ENCODE peak calls at places on chromosomes 1 and 21, in four cellular contexts. One of them, this sample, is unnamed.

GRCh38 chr1:201566933-201567801 is 28.2 kb downstream of the NAV1 start:
- DNase-seq in heart left ventricle: no peak
- DNase-seq in hippocampal formation: no peak
- DNase-seq in activated T-helper 1 cell treated with Interleukin-2 at 50 U/mL for 16 hours: no peak
- DNase-seq in this sample: no peak

GRCh38 chr1:20735581-20736111 is 3.1 kb upstream of the SH2D5 start:
- DNase-seq in hippocampal formation: no peak
- DNase-seq in activated T-helper 1 cell treated with Interleukin-2 at 50 U/mL for 16 hours: no peak
- DNase-seq in heart left ventricle: no peak
- DNase-seq in this sample: no peak

GRCh38 chr1:214414691-214415090 is 133.7 kb downstream of the SMYD2 start:
- DNase-seq in activated T-helper 1 cell treated with Interleukin-2 at 50 U/mL for 16 hours: no peak
- DNase-seq in heart left ventricle: no peak
- DNase-seq in hippocampal formation: no peak
- DNase-seq in this sample: no peak

GRCh38 chr21:34771512-34772028 is 102.8 kb downstream of the CLIC6 start:
- DNase-seq in activated T-helper 1 cell treated with Interleukin-2 at 50 U/mL for 16 hours: no peak
- DNase-seq in heart left ventricle: no peak
- DNase-seq in hippocampal formation: no peak
- DNase-seq in this sample: no peak

GRCh38 chr1:222042120-222042519 is 300.2 kb upstream of the DUSP10 start:
- DNase-seq in activated T-helper 1 cell treated with Interleukin-2 at 50 U/mL for 16 hours: no peak
- DNase-seq in heart left ventricle: no peak
- DNase-seq in hippocampal formation: no peak
- DNase-seq in this sample: no peak

GRCh38 chr1:205477759-205478247 is 22.0 kb upstream of the BLACAT1 start:
- DNase-seq in activated T-helper 1 cell treated with Interleukin-2 at 50 U/mL for 16 hours: no peak
- DNase-seq in hippocampal formation: no peak
- DNase-seq in heart left ventricle: peak; percentile 42
- DNase-seq in this sample: no peak

GRCh38 chr1:18555036-18555435 is 74.3 kb downstream of the KLHDC7A start:
- DNase-seq in heart left ventricle: no peak
- DNase-seq in activated T-helper 1 cell treated with Interleukin-2 at 50 U/mL for 16 hours: no peak
- DNase-seq in hippocampal formation: no peak
- DNase-seq in this sample: no peak

GRCh38 chr1:81800741-81801031 is at the start of gene ADGRL2:
- DNase-seq in heart left ventricle: peak; percentile 67
- DNase-seq in activated T-helper 1 cell treated with Interleukin-2 at 50 U/mL for 16 hours: no peak
- DNase-seq in hippocampal formation: no peak
- DNase-seq in this sample: no peak

GRCh38 chr1:99230695-99231094 is 33.6 kb upstream of the PLPPR4 start:
- DNase-seq in hippocampal formation: no peak
- DNase-seq in heart left ventricle: no peak
- DNase-seq in activated T-helper 1 cell treated with Interleukin-2 at 50 U/mL for 16 hours: no peak
- DNase-seq in this sample: no peak

GRCh38 chr1:64212023-64212422 is 8.6 kb downstream of the UBE2U start:
- DNase-seq in heart left ventricle: no peak
- DNase-seq in hippocampal formation: no peak
- DNase-seq in activated T-helper 1 cell treated with Interleukin-2 at 50 U/mL for 16 hours: no peak
- DNase-seq in this sample: no peak

GRCh38 chr1:187091666-187092065 is 262.9 kb downstream of the PLA2G4A start:
- DNase-seq in activated T-helper 1 cell treated with Interleukin-2 at 50 U/mL for 16 hours: no peak
- DNase-seq in heart left ventricle: no peak
- DNase-seq in hippocampal formation: no peak
- DNase-seq in this sample: no peak

GRCh38 chr1:207020709-207021107 is 11.8 kb downstream of the C1orf116 start:
- DNase-seq in hippocampal formation: no peak
- DNase-seq in activated T-helper 1 cell treated with Interleukin-2 at 50 U/mL for 16 hours: no peak
- DNase-seq in heart left ventricle: no peak
- DNase-seq in this sample: no peak

GRCh38 chr1:160291248-160292220 is 6.6 kb upstream of the PEX19 start:
- DNase-seq in hippocampal formation: peak; percentile 48
- DNase-seq in heart left ventricle: peak; percentile 44
- DNase-seq in activated T-helper 1 cell treated with Interleukin-2 at 50 U/mL for 16 hours: peak; percentile 32
- DNase-seq in this sample: peak; percentile 54

GRCh38 chr1:65948609-65949229 is 156.0 kb downstream of the PDE4B start:
- DNase-seq in heart left ventricle: no peak
- DNase-seq in hippocampal formation: no peak
- DNase-seq in activated T-helper 1 cell treated with Interleukin-2 at 50 U/mL for 16 hours: no peak
- DNase-seq in this sample: no peak

GRCh38 chr1:40989066-40989465 is 9.6 kb downstream of the CTPS1 start:
- DNase-seq in activated T-helper 1 cell treated with Interleukin-2 at 50 U/mL for 16 hours: no peak
- DNase-seq in hippocampal formation: no peak
- DNase-seq in heart left ventricle: no peak
- DNase-seq in this sample: no peak

GRCh38 chr1:35298464-35298863 is 30.0 kb downstream of the ZMYM4 start:
- DNase-seq in heart left ventricle: peak; percentile 24
- DNase-seq in activated T-helper 1 cell treated with Interleukin-2 at 50 U/mL for 16 hours: no peak
- DNase-seq in hippocampal formation: no peak
- DNase-seq in this sample: no peak

GRCh38 chr1:160429702-160430535 is 29.6 kb downstream of the VANGL2 start:
- DNase-seq in hippocampal formation: no peak
- DNase-seq in heart left ventricle: no peak
- DNase-seq in activated T-helper 1 cell treated with Interleukin-2 at 50 U/mL for 16 hours: no peak
- DNase-seq in this sample: no peak

GRCh38 chr1:233140519-233140918 is 155.0 kb downstream of the PCNX2 start:
- DNase-seq in heart left ventricle: no peak
- DNase-seq in hippocampal formation: no peak
- DNase-seq in activated T-helper 1 cell treated with Interleukin-2 at 50 U/mL for 16 hours: no peak
- DNase-seq in this sample: no peak